ENCODE peak calls at places on chromosomes 5 and 9, in five cellular contexts. D is Jurkat, Clone E6-1; U is smooth muscle cell of the brain vasculature; C is activated T-cell treated with anti-CD3 and anti-CD28 coated beads, Interleukin-2, amount 50 U/mL, for 1 hour; K is activated naive CD4-positive, alpha-beta T cell treated with Interleukin-2 at 50 U/mL for 16 hours. V is an unnamed sample.

GRCh38 chr5:179327026-179327735 is 18.1 kb downstream of the ADAMTS2 start:
- DNase-seq in D (no peak), U (no peak), C (no peak), K (no peak), V (no peak)

GRCh38 chr5:2110934-2111462 is 228.3 kb upstream of the IRX4 start:
- DNase-seq in D (no peak), U (no peak), C (no peak), K (no peak), V (no peak)

GRCh38 chr9:76878933-76879332 is 27.0 kb downstream of the PRUNE2 start:
- DNase-seq in D (no peak), U (no peak), C (no peak), K (no peak), V (no peak)

GRCh38 chr5:149740341-149740740 is 10.2 kb downstream of the PPARGC1B start:
- DNase-seq in D (no peak), U (no peak), C (no peak), K (no peak), V (no peak)

GRCh38 chr5:138668451-138668850 is 84.8 kb upstream of the CTNNA1 start:
- DNase-seq in D (peak), U (no peak), C (no peak), K (peak), V (no peak)

GRCh38 chr9:112861155-112861554 is 29.5 kb downstream of the SLC46A2 start:
- DNase-seq in D (no peak), U (no peak), C (no peak), K (no peak), V (no peak)

GRCh38 chr9:126295936-126296600 is 30.6 kb upstream of the MVB12B start:
- DNase-seq in D (no peak), U (no peak), C (no peak), K (no peak), V (no peak)

GRCh38 chr5:98564836-98565235 is 208.6 kb upstream of the RGMB start:
- DNase-seq in D (no peak), U (no peak), C (no peak), K (no peak), V (no peak)

GRCh38 chr5:2714026-2714425 is 37.5 kb downstream of the IRX2 start:
- DNase-seq in D (no peak), U (no peak), C (no peak), K (no peak), V (no peak)

GRCh38 chr5:43007246-43007910 is 32.7 kb downstream of the ANXA2R start:
- DNase-seq in D (peak), U (peak), C (peak), K (peak), V (no peak)

GRCh38 chr5:132136906-132137305 is 63.3 kb downstream of the CSF2 start:
- DNase-seq in D (no peak), U (no peak), C (no peak), K (no peak), V (no peak)

GRCh38 chr5:16427572-16427971 is 38.0 kb downstream of the ZNF622 start:
- DNase-seq in D (no peak), U (no peak), C (no peak), K (no peak), V (no peak)

GRCh38 chr9:19117039-19117716 is 10.1 kb downstream of the PLIN2 start:
- DNase-seq in D (no peak), U (no peak), C (no peak), K (no peak), V (no peak)

GRCh38 chr9:21591221-21592062 is 109.3 kb upstream of the IFNE start:
- DNase-seq in D (no peak), U (peak), C (peak), K (peak), V (peak)

GRCh38 chr9:7976856-7977255 is 177.3 kb upstream of the DMAC1 start:
- DNase-seq in D (no peak), U (no peak), C (no peak), K (no peak), V (no peak)

GRCh38 chr5:132427285-132428146 is 58.0 kb downstream of the SLC22A5 start:
- DNase-seq in D (peak), U (no peak), C (peak), K (peak), V (no peak)

GRCh38 chr5:75192804-75193203 is 43.9 kb downstream of the ANKRD31 start:
- DNase-seq in D (no peak), U (no peak), C (no peak), K (no peak), V (no peak)

GRCh38 chr5:94397508-94397907 is 220.9 kb downstream of the KIAA0825 start:
- DNase-seq in D (no peak), U (no peak), C (no peak), K (no peak), V (no peak)

GRCh38 chr9:100294806-100295205 is 57.9 kb downstream of the TEX10 start:
- DNase-seq in D (no peak), U (no peak), C (no peak), K (no peak), V (no peak)

GRCh38 chr9:87677776-87678587 is 47.9 kb upstream of the CTSL start:
- DNase-seq in D (no peak), U (no peak), C (no peak), K (no peak), V (no peak)

GRCh38 chr5:73960023-73960422 is 334.0 kb downstream of the ARHGEF28 start:
- DNase-seq in D (peak), U (no peak), C (no peak), K (no peak), V (no peak)

GRCh38 chr5:312845-313244 is 8.7 kb upstream of the AHRR start:
- DNase-seq in D (no peak), U (no peak), C (no peak), K (no peak), V (no peak)

V was measured in thoracic aorta.